ENCODE peak calls at places on chromosomes 5 and 9, in four cellular contexts. U, V, C and R are unnamed samples.

GRCh38 chr9:120392711-120393110 is 187.3 kb downstream of the CDK5RAP2 start:
- DNase-seq in V (no peak), U (no peak), C (no peak), R (no peak)

GRCh38 chr9:128911529-128912035 is 9.2 kb upstream of the PHYHD1 start:
- DNase-seq in U (peak), C (no peak), V (peak), R (peak)

GRCh38 chr9:78003730-78004129 is 27.9 kb downstream of the GNAQ start:
- DNase-seq in U (no peak), C (no peak), V (no peak), R (no peak)

GRCh38 chr9:69027355-69028097 is 8.0 kb upstream of the FXN start:
- DNase-seq in U (no peak), V (peak), C (no peak), R (no peak)

GRCh38 chr5:180352116-180352975 is 790 bp downstream of the GFPT2 start:
- DNase-seq in V (peak), U (no peak), C (no peak), R (no peak)

GRCh38 chr5:151047814-151048425 is 27.5 kb downstream of the GPX3 start:
- DNase-seq in C (no peak), V (peak), U (no peak), R (no peak)

GRCh38 chr5:62208218-62208852 is 97.7 kb upstream of the KIF2A start:
- DNase-seq in U (no peak), V (no peak), C (no peak), R (no peak)

GRCh38 chr5:65103674-65104035 is 334.9 kb downstream of the CWC27 start:
- DNase-seq in V (no peak), C (no peak), U (no peak), R (no peak)

GRCh38 chr9:105064248-105065118 is 136.5 kb upstream of the ABCA1 start:
- DNase-seq in C (peak), V (peak), U (peak), R (peak)

GRCh38 chr5:155594270-155594669 is 580.7 kb downstream of the KIF4B start:
- DNase-seq in U (no peak), C (no peak), V (no peak), R (no peak)
- TF ChIP-seq CTCF in U (no peak), C (no peak), V (no peak), R (no peak)

DNA sequence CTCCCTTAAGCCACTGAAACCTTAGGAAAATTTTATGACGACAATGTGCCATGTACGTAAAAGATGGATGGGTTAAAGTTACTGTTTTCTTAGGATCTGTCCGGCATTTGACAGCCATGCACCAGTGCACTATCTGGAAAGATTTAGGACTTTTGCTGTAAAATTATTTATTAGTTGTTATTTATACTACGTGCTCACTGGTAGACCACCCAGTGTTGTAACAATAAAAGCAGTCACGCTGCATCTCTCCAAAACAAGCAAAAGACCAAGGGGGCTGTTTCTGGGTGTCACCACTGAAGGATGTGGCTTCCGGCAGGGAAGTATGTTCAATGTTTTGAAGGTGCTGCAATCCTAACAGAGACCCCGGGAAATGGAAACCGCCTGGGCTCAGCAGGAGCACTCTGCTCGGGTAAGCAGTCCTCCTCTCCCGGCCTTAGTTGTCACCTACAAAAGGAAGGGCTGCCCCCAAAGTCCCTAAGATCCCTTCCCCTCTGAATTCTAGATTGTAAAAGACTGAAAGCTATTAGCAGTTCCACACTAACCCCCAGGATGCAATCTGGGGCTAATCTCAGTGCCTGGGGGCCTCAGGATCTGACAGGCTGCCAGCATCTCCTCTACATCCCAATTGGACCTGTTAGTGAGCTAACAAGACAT is 38.6 kb downstream of the SAXO1 start:
- DNase-seq in C (no peak), V (no peak), U (no peak), R (no peak)
- H3K4me3 ChIP-seq in C (no peak), V (no peak), U (no peak), R (no peak)

DNA sequence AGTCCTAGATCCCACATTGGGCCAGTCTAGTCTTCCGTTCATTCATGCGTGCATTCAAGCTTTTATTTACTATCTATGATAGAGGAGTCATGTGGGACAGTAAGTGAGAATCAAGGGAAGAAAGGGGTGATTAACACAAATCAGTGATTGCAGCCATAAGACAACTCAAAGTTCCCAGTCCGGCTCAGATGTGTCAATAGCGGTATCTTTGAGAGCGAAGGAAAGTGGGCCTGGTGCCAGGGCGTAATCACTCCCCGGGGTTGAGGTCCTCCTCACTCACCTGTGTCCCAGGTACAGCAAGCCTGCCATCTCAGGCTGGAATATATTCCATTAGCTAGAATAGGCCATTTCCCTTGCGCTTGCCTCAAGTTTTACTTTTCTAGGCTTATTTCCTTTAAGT is 196.3 kb downstream of the ATP10B start:
- DNase-seq in U (no peak), V (no peak), C (no peak), R (no peak)
- TF ChIP-seq CTCF in U (no peak), V (no peak), C (no peak), R (no peak)

GRCh38 chr5:85647349-85648127 is 970.2 kb upstream of the COX7C start:
- DNase-seq in C (no peak), V (no peak), U (no peak), R (no peak)
- H3K4me3 ChIP-seq in C (no peak), V (no peak), U (no peak), R (no peak)

DNA sequence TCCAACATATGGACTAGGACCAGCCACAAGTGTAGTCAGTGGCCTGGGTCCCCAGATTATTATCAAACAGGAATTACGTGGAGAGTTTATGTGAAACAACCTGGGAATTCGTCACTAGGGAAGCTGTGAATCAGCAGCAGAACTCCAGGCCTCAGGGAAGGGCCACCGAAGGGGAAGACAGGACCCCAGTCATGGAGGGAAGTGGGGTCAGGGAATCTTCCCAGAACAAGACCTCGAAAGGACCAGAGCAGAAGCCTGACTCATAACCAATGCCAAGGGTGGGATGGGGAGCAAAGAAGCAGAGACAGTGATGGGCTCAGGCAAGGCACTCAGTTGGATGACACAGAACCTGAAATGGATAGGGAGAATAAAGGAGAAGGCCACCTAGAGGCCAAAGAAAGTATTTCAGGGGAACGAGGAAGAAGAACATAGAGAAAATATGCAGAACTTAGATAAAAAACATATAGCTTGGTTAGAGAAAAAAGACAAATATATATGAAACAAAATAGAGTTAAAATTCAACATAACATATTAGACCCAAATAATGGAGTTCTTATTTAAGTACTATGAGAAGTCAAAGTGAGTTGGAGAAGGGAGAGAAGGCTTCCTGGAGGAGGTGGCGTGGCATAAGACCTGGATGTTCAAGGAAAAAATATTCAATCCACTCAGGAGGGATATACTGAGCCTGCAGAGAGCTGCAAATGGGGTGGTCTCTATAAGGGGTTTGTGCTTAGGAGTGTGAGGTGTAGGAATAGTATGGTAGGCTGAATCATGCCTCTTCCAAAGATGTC is 66.7 kb upstream of the CAST start:
- DNase-seq in U (no peak), C (no peak), V (peak), R (no peak)
- TF ChIP-seq CTCF in U (no peak), C (peak), V (peak), R (peak)

DNA sequence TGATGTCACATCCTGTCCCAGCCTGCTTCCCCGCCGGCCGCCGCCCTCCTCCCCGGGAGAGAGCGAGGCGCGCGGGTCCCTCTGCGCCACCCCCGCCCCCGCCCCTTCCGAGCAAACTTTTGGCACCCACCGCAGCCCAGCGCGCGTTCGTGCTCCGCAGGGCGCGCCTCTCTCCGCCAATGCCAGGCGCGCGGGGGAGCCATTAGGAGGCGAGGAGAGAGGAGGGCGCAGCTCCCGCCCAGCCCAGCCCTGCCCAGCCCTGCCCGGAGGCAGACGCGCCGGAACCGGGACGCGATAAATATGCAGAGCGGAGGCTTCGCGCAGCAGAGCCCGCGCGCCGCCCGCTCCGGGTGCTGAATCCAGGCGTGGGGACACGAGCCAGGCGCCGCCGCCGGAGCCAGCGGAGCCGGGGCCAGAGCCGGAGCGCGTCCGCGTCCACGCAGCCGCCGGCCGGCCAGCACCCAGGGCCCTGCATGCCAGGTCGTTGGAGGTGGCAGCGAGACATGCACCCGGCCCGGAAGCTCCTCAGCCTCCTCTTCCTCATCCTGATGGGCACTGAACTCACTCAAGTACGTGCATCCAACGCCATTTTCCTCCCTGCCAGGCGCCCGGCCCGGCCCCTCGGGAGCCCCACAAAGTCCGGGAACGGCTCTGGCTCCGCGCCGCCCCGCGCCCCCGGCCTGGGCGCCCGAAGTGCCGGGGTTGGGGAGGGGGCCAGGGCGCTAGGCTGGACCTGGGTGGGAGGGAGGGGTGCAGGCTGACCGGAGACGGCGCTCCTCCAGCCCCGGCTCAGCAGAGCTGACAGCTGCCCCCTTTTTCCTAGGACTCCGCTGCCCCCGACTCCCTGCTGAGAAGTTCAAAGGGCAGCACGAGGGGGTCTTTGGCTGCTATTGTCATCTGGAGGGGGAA is 12.0 kb upstream of the OLFM1 start:
- DNase-seq in C (no peak), U (no peak), V (no peak), R (no peak)
- H3K4me3 ChIP-seq in C (peak), U (peak), V (no peak), R (no peak)

GRCh38 chr9:92686954-92687353 is 17.0 kb upstream of the IPPK start:
- DNase-seq in U (no peak), C (no peak), V (peak), R (no peak)
- TF ChIP-seq CTCF in U (no peak), C (peak), V (peak), R (peak)

DNA sequence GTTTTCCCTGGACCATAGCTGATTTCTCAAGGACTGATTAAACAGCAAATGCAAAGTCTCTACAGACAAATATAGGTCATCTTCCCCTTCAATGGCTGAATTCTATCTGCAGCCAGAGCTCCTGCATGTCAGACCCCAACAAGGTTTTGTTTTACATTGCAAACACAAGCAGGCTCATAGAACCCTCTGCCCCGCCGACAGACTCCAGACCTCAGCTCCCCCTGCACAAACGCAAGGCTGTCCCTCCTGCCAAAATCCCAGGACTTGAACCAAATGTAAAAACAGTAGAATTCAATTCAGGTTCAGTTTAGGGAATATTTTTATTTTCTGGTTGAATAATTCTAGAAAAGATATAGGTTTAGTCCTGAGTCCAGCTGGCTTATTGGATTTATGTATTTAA is 526.7 kb upstream of the TRPC7 start:
- DNase-seq in V (no peak), C (no peak), U (no peak), R (no peak)
- H3K4me3 ChIP-seq in V (no peak), C (no peak), U (no peak), R (no peak)

GRCh38 chr5:56229106-56229505 is 4.0 kb downstream of the ANKRD55 start:
- DNase-seq in V (no peak), U (no peak), C (no peak), R (no peak)
- TF ChIP-seq CTCF in V (no peak), U (no peak), C (no peak), R (no peak)

DNA sequence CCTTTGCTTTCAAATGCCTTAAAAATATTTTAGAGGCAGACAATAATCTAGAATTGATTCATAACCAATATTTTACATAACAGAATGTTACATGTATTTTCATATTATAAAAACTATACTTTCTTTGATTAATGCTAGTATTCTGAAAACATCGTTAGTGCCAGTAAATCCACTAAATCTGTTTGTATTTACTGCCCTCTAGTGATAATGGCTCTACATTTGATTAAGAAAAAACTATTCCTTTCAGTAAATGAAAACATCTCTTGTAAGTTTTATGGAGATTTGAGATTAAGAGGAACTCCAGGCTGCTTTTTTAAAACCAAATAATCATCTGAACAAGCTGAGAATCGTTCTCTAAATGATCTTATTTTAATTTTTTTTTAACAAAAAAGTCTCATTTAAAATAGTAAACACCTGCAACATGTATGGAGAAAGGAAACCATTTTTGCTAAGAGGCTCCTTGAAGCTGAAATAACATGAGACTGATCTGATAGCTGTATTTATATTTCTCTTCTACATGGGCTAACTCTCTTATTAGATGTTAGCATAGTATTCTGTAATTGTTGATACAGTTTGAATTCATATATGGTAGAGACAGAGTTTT is 424.7 kb downstream of the RAB3C start:
- DNase-seq in U (no peak), V (peak), C (peak), R (no peak)
- H3K4me3 ChIP-seq in U (no peak), V (no peak), C (no peak), R (no peak)